ENCODE peak calls at places on chromosomes 12 and 14, in ten cellular contexts. J is uterus, Q is Peyer's patch, Y is heart left ventricle, S is endothelial cell of umbilical vein, V is ovary, I is HCT116, D is tibial nerve, Z is K562, P is sigmoid colon. G is an unnamed sample.

GRCh38 chr12:111359914-111360276 is 9.0 kb downstream of the PHETA1 start:
- DNase-seq in J (no peak), Q (no peak), Y (no peak), S (no peak), V (no peak), I (no peak), D (no peak), Z (no peak), P (no peak), G (no peak)

GRCh38 chr12:14770495-14771313 is 32.6 kb downstream of the WBP11 start:
- DNase-seq in J (peak; percentile 98), Q (peak; percentile 94), Y (peak; percentile 93), S (peak; percentile 97), V (peak; percentile 93), I (peak; percentile 83), D (peak; percentile 97), Z (no peak), P (peak; percentile 97), G (peak; percentile 96)

GRCh38 chr14:86777950-86778602 is 1214.9 kb downstream of the GALC start:
- DNase-seq in J (no peak), Q (no peak), Y (no peak), S (no peak), V (no peak), I (no peak), D (no peak), Z (no peak), P (no peak), G (no peak)

GRCh38 chr14:92397140-92397815 is 74.3 kb downstream of the SLC24A4 start:
- DNase-seq in J (no peak), Q (no peak), Y (no peak), S (no peak), V (no peak), I (peak; percentile 26), D (no peak), Z (no peak), P (no peak), G (no peak)

GRCh38 chr12:27034607-27035293 is 12.4 kb downstream of the MED21 start:
- DNase-seq in J (no peak), Q (no peak), Y (no peak), S (no peak), V (no peak), I (no peak), D (no peak), Z (no peak), P (no peak), G (no peak)

GRCh38 chr12:19666070-19666469 is 226.8 kb downstream of the AEBP2 start:
- DNase-seq in J (no peak), Q (no peak), Y (no peak), S (peak; percentile 40), V (no peak), I (no peak), D (no peak), Z (no peak), P (no peak), G (no peak)

GRCh38 chr14:61452452-61452851 is 131.1 kb downstream of the PRKCH start:
- DNase-seq in J (no peak), Q (no peak), Y (no peak), S (no peak), V (no peak), I (no peak), D (no peak), Z (no peak), P (no peak), G (no peak)

GRCh38 chr12:69527506-69528272 is 57.5 kb downstream of the FRS2 start:
- DNase-seq in J (no peak), Q (no peak), Y (no peak), S (peak; percentile 33), V (no peak), I (no peak), D (no peak), Z (no peak), P (no peak), G (no peak)

GRCh38 chr14:92425101-92425500 is 88.5 kb upstream of the RIN3 start:
- DNase-seq in J (no peak), Q (no peak), Y (no peak), S (no peak), V (no peak), I (peak; percentile 28), D (no peak), Z (no peak), P (no peak), G (no peak)

GRCh38 chr12:4116251-4117111 is 157.1 kb upstream of the CCND2 start:
- DNase-seq in J (no peak), Q (peak; percentile 63), Y (no peak), S (peak; percentile 14), V (no peak), I (no peak), D (no peak), Z (no peak), P (peak; percentile 40), G (no peak)

GRCh38 chr14:90109858-90110257 is 48.1 kb downstream of the KCNK13 start:
- DNase-seq in J (no peak), Q (no peak), Y (no peak), S (no peak), V (no peak), I (peak; percentile 38), D (no peak), Z (no peak), P (no peak), G (no peak)
- TF ChIP-seq CTCF in J (no peak), Q (no peak), Y (no peak), S (peak; percentile 21), V (no peak), I (peak; percentile 69), D (no peak), Z (no peak), P (no peak), G (peak; percentile 13)

DNA sequence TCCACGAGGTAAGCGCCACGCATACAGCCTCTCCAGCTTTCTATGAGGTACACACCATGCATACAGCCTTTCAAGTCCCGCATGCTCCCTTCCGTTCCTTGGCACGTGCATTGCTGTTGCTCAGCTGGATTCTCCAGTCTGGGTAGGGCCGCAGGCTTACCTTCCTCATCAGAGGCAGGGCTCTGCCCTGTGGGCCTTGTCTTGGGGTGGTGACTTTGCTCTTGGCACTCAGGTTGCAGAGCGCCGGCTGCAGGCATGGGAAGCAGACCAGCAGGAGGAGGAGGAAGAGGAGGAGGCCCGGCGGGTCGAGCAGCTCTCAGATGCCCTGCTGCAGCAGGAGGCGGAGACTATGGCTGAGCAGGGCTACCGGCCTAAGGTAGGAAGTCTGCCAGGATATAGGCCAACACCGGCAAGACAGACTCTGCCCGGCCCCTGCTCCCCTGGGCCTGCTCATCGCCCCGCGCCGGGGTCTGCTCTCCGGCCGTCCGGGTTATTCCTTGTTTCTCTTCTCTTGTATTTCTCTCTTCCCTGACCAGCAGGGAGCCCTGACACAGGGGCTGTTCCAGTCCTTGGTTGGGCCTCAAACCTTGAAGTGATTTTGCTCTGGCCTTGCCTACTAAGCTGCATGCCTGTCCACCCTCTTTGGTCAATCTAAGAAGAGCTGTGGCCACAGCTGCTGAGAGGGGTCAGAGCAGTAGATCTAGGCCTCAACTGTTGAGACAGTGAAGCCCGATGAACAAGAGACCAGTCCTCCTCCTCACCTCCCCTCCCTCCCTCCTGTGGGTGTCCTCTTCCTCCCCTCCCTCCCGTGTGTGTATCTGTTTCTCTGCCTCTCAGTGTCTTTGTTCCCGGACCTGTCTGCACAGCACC is 15.3 kb downstream of the TCHP start:
- DNase-seq in J (no peak), Q (no peak), Y (no peak), S (no peak), V (no peak), I (no peak), D (no peak), Z (no peak), P (no peak), G (no peak)
- TF ChIP-seq POLR2A in J (no peak), Q (no peak), Y (no peak), S (no peak), V (no peak), I (no peak), D (no peak), Z (no peak), P (no peak), G (no peak)

DNA sequence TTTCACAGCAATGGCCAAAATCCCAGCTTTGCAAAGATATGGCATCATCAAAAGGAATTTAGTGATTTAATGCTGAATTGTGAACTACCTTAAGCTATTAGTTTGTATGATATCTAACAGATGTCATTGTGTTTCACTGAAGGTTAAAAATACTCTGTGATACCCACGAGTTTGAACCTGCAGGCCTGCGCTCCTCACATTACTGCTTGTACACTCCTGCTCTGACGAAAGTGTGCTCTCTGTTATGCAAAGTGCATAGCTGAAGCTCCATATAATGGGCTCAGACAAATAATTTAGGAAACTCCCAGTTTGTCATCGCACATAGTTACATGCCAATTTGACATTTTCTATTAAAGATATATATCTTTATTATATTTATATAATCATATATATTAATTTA is 52.2 kb downstream of the SPPL3 start:
- DNase-seq in J (no peak), Q (no peak), Y (no peak), S (no peak), V (no peak), I (no peak), D (no peak), Z (no peak), P (no peak), G (no peak)
- TF ChIP-seq CTCF in J (no peak), Q (no peak), Y (no peak), S (no peak), V (no peak), I (no peak), D (no peak), Z (no peak), P (no peak), G (no peak)

GRCh38 chr12:56159482-56160105 is 1.4 kb downstream of the MYL6 start:
- DNase-seq in J (no peak), Q (no peak), Y (no peak), S (peak; percentile 21), V (peak; percentile 33), I (no peak), D (no peak), Z (no peak), P (no peak), G (no peak)
- TF ChIP-seq POLR2A in J (no peak), Q (no peak), Y (no peak), S (no peak), V (no peak), I (no peak), D (no peak), Z (no peak), P (no peak), G (no peak)

G was measured in right lobe of liver.